ENCODE peak calls at places on chromosomes 3 and 15, in seven cellular contexts. S is activated B cell treated with CpG ODN at 0.5 μM for 24 hours, N is uterus, A is fibroblast of mammary gland, W is glutamatergic neuron, R is prostate gland, P is tibial artery. J is an unnamed sample.

GRCh38 chr15:100525894-100526512 is 2.7 kb downstream of the CERS3 start:
- DNase-seq in S (no peak), N (peak), A (no peak), W (no peak), R (peak), P (peak), J (no peak)

GRCh38 chr3:15585111-15585844 is 16.1 kb downstream of the HACL1 start:
- DNase-seq in S (no peak), N (no peak), A (peak), W (no peak), R (no peak), P (no peak), J (no peak)

GRCh38 chr15:25090073-25090733 is 135.4 kb downstream of the SNRPN start:
- DNase-seq in S (no peak), N (no peak), A (no peak), W (no peak), R (no peak), P (no peak), J (no peak)

GRCh38 chr15:60469893-60470641 is 8.9 kb downstream of the ICE2 start:
- DNase-seq in S (no peak), N (no peak), A (no peak), W (no peak), R (no peak), P (no peak), J (no peak)

GRCh38 chr3:126996905-126997304 is 14.0 kb downstream of the PLXNA1 start:
- DNase-seq in S (no peak), N (no peak), A (peak), W (no peak), R (no peak), P (peak), J (no peak)

GRCh38 chr15:35851491-35851890 is 305.5 kb upstream of the DPH6 start:
- DNase-seq in S (no peak), N (no peak), A (no peak), W (no peak), R (no peak), P (no peak), J (no peak)

GRCh38 chr15:50183112-50183794 is 1.3 kb downstream of the SLC27A2 start:
- DNase-seq in S (no peak), N (no peak), A (no peak), W (no peak), R (no peak), P (no peak), J (no peak)

GRCh38 chr15:79282371-79283251 is at the start of gene ANKRD34C:
- DNase-seq in S (no peak), N (no peak), A (no peak), W (peak), R (no peak), P (no peak), J (no peak)

GRCh38 chr3:191087391-191087790 is 111.7 kb upstream of the OSTN start:
- DNase-seq in S (no peak), N (no peak), A (peak), W (no peak), R (no peak), P (no peak), J (no peak)

GRCh38 chr3:107690522-107691138 is 167.9 kb downstream of the BBX start:
- DNase-seq in S (no peak), N (no peak), A (peak), W (no peak), R (peak), P (no peak), J (no peak)

GRCh38 chr15:63997715-63998442 is 48.4 kb downstream of the DAPK2 start:
- DNase-seq in S (no peak), N (no peak), A (no peak), W (no peak), R (no peak), P (no peak), J (no peak)

GRCh38 chr15:45670511-45670910 is 35.7 kb downstream of the SQOR start:
- DNase-seq in S (no peak), N (no peak), A (peak), W (no peak), R (no peak), P (no peak), J (no peak)

GRCh38 chr3:141192345-141192744 is 39.3 kb upstream of the PXYLP1 start:
- DNase-seq in S (peak), N (peak), A (peak), W (peak), R (peak), P (peak), J (peak)

GRCh38 chr3:48765376-48765775 is 48.4 kb upstream of the IP6K2 start:
- DNase-seq in S (no peak), N (no peak), A (peak), W (no peak), R (peak), P (no peak), J (no peak)

GRCh38 chr3:151816091-151816604 is 2.2 kb downstream of the AADAC start:
- DNase-seq in S (no peak), N (peak), A (peak), W (no peak), R (no peak), P (no peak), J (no peak)

GRCh38 chr15:99127773-99128172 is 22.9 kb downstream of the SYNM start:
- DNase-seq in S (no peak), N (no peak), A (no peak), W (no peak), R (no peak), P (no peak), J (no peak)
- TF ChIP-seq CTCF in S (no peak), N (no peak), A (no peak), W (no peak), R (no peak), P (no peak), J (no peak)

GRCh38 chr15:77617507-77618285 is 15.0 kb downstream of the LINGO1 start:
- DNase-seq in S (no peak), N (no peak), A (no peak), W (no peak), R (no peak), P (no peak), J (peak)
- TF ChIP-seq CTCF in S (no peak), N (no peak), A (peak), W (no peak), R (no peak), P (no peak), J (peak)

GRCh38 chr15:90024406-90024805 is 23.3 kb downstream of the ZNF710 start:
- DNase-seq in S (no peak), N (no peak), A (no peak), W (no peak), R (no peak), P (peak), J (no peak)
- TF ChIP-seq CTCF in S (no peak), N (no peak), A (no peak), W (no peak), R (no peak), P (no peak), J (no peak)

DNA sequence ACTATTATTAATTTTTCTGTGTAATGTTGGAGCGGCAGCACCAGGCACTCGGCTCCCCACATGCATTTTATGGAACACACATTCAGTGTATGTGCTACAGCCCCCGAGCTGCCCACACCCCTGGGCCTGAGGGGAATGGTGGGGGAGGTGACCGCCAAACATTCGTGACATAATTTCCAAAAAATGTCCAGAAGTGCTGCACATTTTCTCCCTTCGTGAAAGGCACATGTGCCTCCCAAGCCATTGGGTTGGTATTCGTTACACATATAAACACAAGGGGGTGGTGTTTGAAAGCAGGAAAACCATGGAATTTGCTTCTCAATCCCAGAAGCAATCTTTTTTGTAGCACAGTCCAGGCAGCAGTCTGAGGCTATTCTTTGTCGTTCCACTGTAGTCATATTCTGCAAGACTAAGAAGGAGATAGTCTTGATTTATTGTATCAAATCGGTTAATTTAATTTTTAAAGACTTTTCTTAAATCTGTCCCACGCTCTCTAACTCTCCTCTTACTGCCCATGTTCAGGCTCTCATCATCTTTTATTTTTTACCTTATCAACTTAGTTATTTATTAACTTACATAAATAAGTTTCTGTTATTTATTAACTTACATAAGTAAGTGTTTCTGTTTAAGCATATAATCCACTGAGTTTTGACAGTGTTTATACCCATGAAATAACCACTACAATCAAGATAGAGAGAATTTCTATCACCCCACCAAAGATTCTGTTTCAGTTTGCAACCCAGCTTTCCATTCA is 39.2 kb upstream of the POLR2M start:
- DNase-seq in S (no peak), N (peak), A (peak), W (no peak), R (peak), P (no peak), J (no peak)
- TF ChIP-seq CTCF in S (no peak), N (peak), A (peak), W (peak), R (peak), P (peak), J (peak)

GRCh38 chr3:185028121-185028520 is 124.7 kb downstream of the C3orf70 start:
- DNase-seq in S (no peak), N (no peak), A (no peak), W (no peak), R (no peak), P (no peak), J (no peak)

GRCh38 chr3:185024966-185025365 is 127.9 kb downstream of the C3orf70 start:
- DNase-seq in S (no peak), N (no peak), A (no peak), W (no peak), R (no peak), P (no peak), J (no peak)

GRCh38 chr3:185024406-185024805 is 128.5 kb downstream of the C3orf70 start:
- DNase-seq in S (no peak), N (no peak), A (no peak), W (no peak), R (no peak), P (no peak), J (no peak)

GRCh38 chr3:185030399-185030798 is 122.5 kb downstream of the C3orf70 start:
- DNase-seq in S (no peak), N (no peak), A (no peak), W (no peak), R (no peak), P (no peak), J (no peak)

GRCh38 chr3:185029071-185029470 is 123.8 kb downstream of the C3orf70 start:
- DNase-seq in S (no peak), N (no peak), A (no peak), W (no peak), R (no peak), P (no peak), J (no peak)
- TF ChIP-seq CTCF in S (no peak), N (no peak), A (no peak), W (no peak), R (no peak), P (no peak), J (no peak)

J was measured in progenitor cell of endocrine pancreas.